ENCODE peak calls at places on chromosomes 5 and 9, in eight cellular contexts. One of them, this sample, is unnamed.

GRCh38 chr9:135926402-135927194 is 19.3 kb upstream of the CAMSAP1 start:
- DNase-seq in thoracic aorta: no peak
- DNase-seq in lower lobe of right lung: peak
- DNase-seq in uterus: no peak
- DNase-seq in lower leg skin: peak
- DNase-seq in mammary epithelial cell: peak
- DNase-seq in AG04449: no peak
- DNase-seq in AG04450: no peak
- DNase-seq in this sample: peak

GRCh38 chr5:128228506-128228905 is 144.9 kb downstream of the SLC12A2 start:
- DNase-seq in thoracic aorta: no peak
- DNase-seq in lower lobe of right lung: no peak
- DNase-seq in uterus: no peak
- DNase-seq in lower leg skin: no peak
- DNase-seq in mammary epithelial cell: no peak
- DNase-seq in AG04449: no peak
- DNase-seq in AG04450: no peak
- DNase-seq in this sample: peak

GRCh38 chr9:86134361-86134760 is 35.0 kb upstream of the GOLM1 start:
- DNase-seq in thoracic aorta: no peak
- DNase-seq in lower lobe of right lung: no peak
- DNase-seq in uterus: no peak
- DNase-seq in lower leg skin: no peak
- DNase-seq in mammary epithelial cell: no peak
- DNase-seq in AG04449: no peak
- DNase-seq in AG04450: no peak
- DNase-seq in this sample: no peak

GRCh38 chr9:20477940-20478620 is 144.2 kb downstream of the MLLT3 start:
- DNase-seq in thoracic aorta: no peak
- DNase-seq in lower lobe of right lung: no peak
- DNase-seq in uterus: no peak
- DNase-seq in lower leg skin: no peak
- DNase-seq in mammary epithelial cell: peak
- DNase-seq in AG04449: no peak
- DNase-seq in AG04450: no peak
- DNase-seq in this sample: peak

GRCh38 chr9:25094518-25094917 is 548.8 kb upstream of the IZUMO3 start:
- DNase-seq in thoracic aorta: no peak
- DNase-seq in lower lobe of right lung: no peak
- DNase-seq in uterus: no peak
- DNase-seq in lower leg skin: no peak
- DNase-seq in mammary epithelial cell: no peak
- DNase-seq in AG04449: no peak
- DNase-seq in AG04450: no peak
- DNase-seq in this sample: no peak

GRCh38 chr5:38473008-38473407 is 83.4 kb downstream of the LIFR start:
- DNase-seq in thoracic aorta: no peak
- DNase-seq in lower lobe of right lung: no peak
- DNase-seq in uterus: no peak
- DNase-seq in lower leg skin: no peak
- DNase-seq in mammary epithelial cell: no peak
- DNase-seq in AG04449: no peak
- DNase-seq in AG04450: no peak
- DNase-seq in this sample: no peak

GRCh38 chr9:31103836-31104235 is 1280.6 kb upstream of the ACO1 start:
- DNase-seq in thoracic aorta: no peak
- DNase-seq in lower lobe of right lung: no peak
- DNase-seq in uterus: no peak
- DNase-seq in lower leg skin: no peak
- DNase-seq in mammary epithelial cell: no peak
- DNase-seq in AG04449: no peak
- DNase-seq in AG04450: no peak
- DNase-seq in this sample: peak

GRCh38 chr9:95874303-95874988 is 1.0 kb upstream of the ERCC6L2 start:
- DNase-seq in thoracic aorta: no peak
- DNase-seq in lower lobe of right lung: no peak
- DNase-seq in uterus: no peak
- DNase-seq in lower leg skin: no peak
- DNase-seq in mammary epithelial cell: peak
- DNase-seq in AG04449: no peak
- DNase-seq in AG04450: no peak
- DNase-seq in this sample: no peak

GRCh38 chr5:168339151-168340140 is 48.0 kb downstream of the WWC1 start:
- DNase-seq in thoracic aorta: no peak
- DNase-seq in lower lobe of right lung: no peak
- DNase-seq in uterus: no peak
- DNase-seq in lower leg skin: no peak
- DNase-seq in mammary epithelial cell: no peak
- DNase-seq in AG04449: no peak
- DNase-seq in AG04450: no peak
- DNase-seq in this sample: no peak

GRCh38 chr5:178386532-178386931 is 153.9 kb upstream of the PHYKPL start:
- DNase-seq in thoracic aorta: no peak
- DNase-seq in lower lobe of right lung: peak
- DNase-seq in uterus: no peak
- DNase-seq in lower leg skin: no peak
- DNase-seq in mammary epithelial cell: no peak
- DNase-seq in AG04449: no peak
- DNase-seq in AG04450: no peak
- DNase-seq in this sample: no peak

GRCh38 chr9:120258096-120258495 is 321.9 kb downstream of the CDK5RAP2 start:
- DNase-seq in thoracic aorta: no peak
- DNase-seq in lower lobe of right lung: no peak
- DNase-seq in uterus: no peak
- DNase-seq in lower leg skin: no peak
- DNase-seq in mammary epithelial cell: no peak
- DNase-seq in AG04449: no peak
- DNase-seq in AG04450: no peak
- DNase-seq in this sample: no peak

GRCh38 chr9:108950168-108950567 is 16.0 kb downstream of the ABITRAM start:
- DNase-seq in thoracic aorta: no peak
- DNase-seq in lower lobe of right lung: no peak
- DNase-seq in uterus: no peak
- DNase-seq in lower leg skin: no peak
- DNase-seq in mammary epithelial cell: no peak
- DNase-seq in AG04449: no peak
- DNase-seq in AG04450: no peak
- DNase-seq in this sample: no peak

GRCh38 chr9:108956098-108956533 is 21.9 kb downstream of the ABITRAM start:
- DNase-seq in thoracic aorta: no peak
- DNase-seq in lower lobe of right lung: no peak
- DNase-seq in uterus: no peak
- DNase-seq in lower leg skin: no peak
- DNase-seq in mammary epithelial cell: no peak
- DNase-seq in AG04449: no peak
- DNase-seq in AG04450: no peak
- DNase-seq in this sample: no peak

GRCh38 chr9:108956627-108957026 is 22.4 kb downstream of the ABITRAM start:
- DNase-seq in thoracic aorta: no peak
- DNase-seq in lower lobe of right lung: no peak
- DNase-seq in uterus: no peak
- DNase-seq in lower leg skin: no peak
- DNase-seq in mammary epithelial cell: no peak
- DNase-seq in AG04449: no peak
- DNase-seq in AG04450: no peak
- DNase-seq in this sample: no peak

GRCh38 chr9:108951578-108951977 is 17.4 kb downstream of the ABITRAM start:
- DNase-seq in thoracic aorta: no peak
- DNase-seq in lower lobe of right lung: no peak
- DNase-seq in uterus: no peak
- DNase-seq in lower leg skin: no peak
- DNase-seq in mammary epithelial cell: no peak
- DNase-seq in AG04449: no peak
- DNase-seq in AG04450: no peak
- DNase-seq in this sample: no peak

DNA sequence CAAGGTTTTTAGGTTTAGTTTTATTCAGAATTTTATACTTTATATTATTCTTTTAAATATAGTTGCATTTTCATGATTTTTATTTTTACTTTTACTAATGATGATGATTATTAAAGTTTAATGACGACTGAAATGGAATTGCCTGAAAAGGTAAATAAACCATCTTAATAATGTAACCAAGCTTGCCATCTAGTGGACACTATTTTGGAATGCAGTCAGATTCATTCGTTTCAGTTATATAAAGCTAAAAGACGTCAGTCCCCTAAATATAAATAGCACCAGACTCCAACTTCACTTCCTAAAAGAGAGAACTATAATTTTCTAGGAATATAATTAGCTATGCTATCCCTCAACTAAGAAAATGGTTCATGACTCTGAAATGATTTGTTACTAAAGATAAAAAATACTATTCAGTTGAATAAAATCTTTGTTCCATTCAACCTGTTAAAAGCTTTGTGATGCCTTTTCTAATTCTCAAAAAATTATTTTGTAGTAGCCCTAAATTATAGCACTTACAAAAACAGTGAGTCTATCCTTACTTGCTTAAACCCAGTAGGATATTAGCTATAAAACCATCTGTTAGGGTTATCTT is 19.9 kb downstream of the ABITRAM start:
- DNase-seq in thoracic aorta: no peak
- DNase-seq in lower lobe of right lung: no peak
- DNase-seq in uterus: no peak
- DNase-seq in lower leg skin: no peak
- DNase-seq in mammary epithelial cell: peak
- DNase-seq in AG04449: no peak
- DNase-seq in AG04450: no peak
- DNase-seq in this sample: peak
- TF ChIP-seq CTCF in thoracic aorta: peak
- TF ChIP-seq CTCF in lower lobe of right lung: peak
- TF ChIP-seq CTCF in uterus: peak
- TF ChIP-seq CTCF in lower leg skin: no peak
- TF ChIP-seq CTCF in mammary epithelial cell: peak
- TF ChIP-seq CTCF in AG04449: peak
- TF ChIP-seq CTCF in AG04450: peak
- TF ChIP-seq CTCF in this sample: peak

GRCh38 chr5:67752357-67752708 is 463.2 kb upstream of the PIK3R1 start:
- DNase-seq in thoracic aorta: no peak
- DNase-seq in lower lobe of right lung: no peak
- DNase-seq in uterus: no peak
- DNase-seq in lower leg skin: no peak
- DNase-seq in mammary epithelial cell: no peak
- DNase-seq in AG04449: no peak
- DNase-seq in AG04450: no peak
- DNase-seq in this sample: no peak
- H3K4me3 ChIP-seq in thoracic aorta: no peak
- H3K4me3 ChIP-seq in lower lobe of right lung: no peak
- H3K4me3 ChIP-seq in uterus: no peak
- H3K4me3 ChIP-seq in lower leg skin: no peak
- H3K4me3 ChIP-seq in mammary epithelial cell: no peak
- H3K4me3 ChIP-seq in AG04449: no peak
- H3K4me3 ChIP-seq in AG04450: no peak
- H3K4me3 ChIP-seq in this sample: no peak

DNA sequence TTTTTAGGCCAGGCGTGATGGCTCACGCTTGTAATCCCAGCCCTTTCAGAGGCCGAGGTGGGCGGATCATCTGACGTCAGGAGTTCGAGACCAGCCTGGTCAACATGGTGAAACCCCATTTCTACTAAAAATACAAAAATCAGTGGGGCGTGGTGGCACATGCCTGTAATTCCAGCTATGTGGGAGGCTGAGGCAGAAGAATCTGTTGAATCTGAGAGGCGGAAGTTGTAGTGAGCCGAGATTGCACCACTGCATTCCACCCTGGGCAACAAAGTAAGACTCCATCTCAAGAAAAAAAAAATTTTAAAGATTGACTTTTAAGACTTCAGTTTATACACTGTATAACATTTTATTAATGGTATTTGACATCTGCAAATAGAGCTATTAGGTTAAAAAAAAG is 60.1 kb upstream of the GNAQ start:
- DNase-seq in thoracic aorta: no peak
- DNase-seq in lower lobe of right lung: no peak
- DNase-seq in uterus: no peak
- DNase-seq in lower leg skin: no peak
- DNase-seq in mammary epithelial cell: no peak
- DNase-seq in AG04449: no peak
- DNase-seq in AG04450: no peak
- DNase-seq in this sample: no peak
- TF ChIP-seq CTCF in thoracic aorta: no peak
- TF ChIP-seq CTCF in lower lobe of right lung: no peak
- TF ChIP-seq CTCF in uterus: no peak
- TF ChIP-seq CTCF in lower leg skin: no peak
- TF ChIP-seq CTCF in mammary epithelial cell: no peak
- TF ChIP-seq CTCF in AG04449: no peak
- TF ChIP-seq CTCF in AG04450: no peak
- TF ChIP-seq CTCF in this sample: no peak

GRCh38 chr5:140637722-140638473 is 1.4 kb upstream of the TMCO6 start:
- DNase-seq in thoracic aorta: no peak
- DNase-seq in lower lobe of right lung: no peak
- DNase-seq in uterus: no peak
- DNase-seq in lower leg skin: no peak
- DNase-seq in mammary epithelial cell: no peak
- DNase-seq in AG04449: no peak
- DNase-seq in AG04450: no peak
- DNase-seq in this sample: no peak
- H3K4me3 ChIP-seq in thoracic aorta: no peak
- H3K4me3 ChIP-seq in lower lobe of right lung: no peak
- H3K4me3 ChIP-seq in uterus: no peak
- H3K4me3 ChIP-seq in lower leg skin: no peak
- H3K4me3 ChIP-seq in mammary epithelial cell: no peak
- H3K4me3 ChIP-seq in AG04449: no peak
- H3K4me3 ChIP-seq in AG04450: no peak
- H3K4me3 ChIP-seq in this sample: no peak

GRCh38 chr5:148776780-148777179 is 49.6 kb upstream of the ADRB2 start:
- DNase-seq in thoracic aorta: no peak
- DNase-seq in lower lobe of right lung: no peak
- DNase-seq in uterus: no peak
- DNase-seq in lower leg skin: no peak
- DNase-seq in mammary epithelial cell: peak
- DNase-seq in AG04449: peak
- DNase-seq in AG04450: peak
- DNase-seq in this sample: peak

GRCh38 chr5:148781771-148782170 is 44.6 kb upstream of the ADRB2 start:
- DNase-seq in thoracic aorta: no peak
- DNase-seq in lower lobe of right lung: no peak
- DNase-seq in uterus: no peak
- DNase-seq in lower leg skin: no peak
- DNase-seq in mammary epithelial cell: no peak
- DNase-seq in AG04449: no peak
- DNase-seq in AG04450: no peak
- DNase-seq in this sample: no peak

GRCh38 chr5:148776261-148776660 is 50.1 kb upstream of the ADRB2 start:
- DNase-seq in thoracic aorta: no peak
- DNase-seq in lower lobe of right lung: no peak
- DNase-seq in uterus: no peak
- DNase-seq in lower leg skin: no peak
- DNase-seq in mammary epithelial cell: no peak
- DNase-seq in AG04449: no peak
- DNase-seq in AG04450: no peak
- DNase-seq in this sample: no peak

GRCh38 chr5:148778891-148779290 is 47.5 kb upstream of the ADRB2 start:
- DNase-seq in thoracic aorta: no peak
- DNase-seq in lower lobe of right lung: no peak
- DNase-seq in uterus: no peak
- DNase-seq in lower leg skin: no peak
- DNase-seq in mammary epithelial cell: no peak
- DNase-seq in AG04449: no peak
- DNase-seq in AG04450: no peak
- DNase-seq in this sample: no peak

DNA sequence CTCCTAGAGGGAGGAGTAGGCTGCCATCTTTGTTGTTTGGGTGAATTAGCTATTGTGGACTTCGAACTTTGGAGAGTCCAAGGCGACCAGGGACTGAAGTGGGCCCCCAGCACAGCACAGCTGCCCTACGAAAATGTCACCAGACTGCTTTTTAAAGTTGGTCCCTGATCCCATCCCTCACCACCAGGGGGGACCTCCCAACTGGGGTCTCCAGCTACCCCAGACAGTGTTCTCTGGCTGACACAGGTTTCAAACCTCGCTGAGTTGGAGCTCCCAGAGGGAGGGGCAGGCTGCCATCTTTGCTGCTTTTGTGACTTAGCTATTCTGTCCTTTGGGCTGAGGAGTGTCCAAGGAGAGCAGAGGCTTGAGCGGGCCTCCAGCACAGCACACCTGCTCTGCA is 45.7 kb upstream of the ADRB2 start:
- DNase-seq in thoracic aorta: no peak
- DNase-seq in lower lobe of right lung: no peak
- DNase-seq in uterus: no peak
- DNase-seq in lower leg skin: no peak
- DNase-seq in mammary epithelial cell: no peak
- DNase-seq in AG04449: no peak
- DNase-seq in AG04450: no peak
- DNase-seq in this sample: no peak
- TF ChIP-seq CTCF in thoracic aorta: no peak
- TF ChIP-seq CTCF in lower lobe of right lung: no peak
- TF ChIP-seq CTCF in uterus: no peak
- TF ChIP-seq CTCF in lower leg skin: no peak
- TF ChIP-seq CTCF in mammary epithelial cell: no peak
- TF ChIP-seq CTCF in AG04449: no peak
- TF ChIP-seq CTCF in AG04450: no peak
- TF ChIP-seq CTCF in this sample: no peak

This sample was measured in astrocyte of the spinal cord.